ENCODE peak calls at places on chromosomes 12 and 14, in nine cellular contexts. U, W, G, K, D, L, N, S and I are unnamed samples.

GRCh38 chr12:6363330-6364036 is 11.9 kb downstream of the SCNN1A start:
- DNase-seq in U (peak), W (no peak), G (peak), K (peak), D (peak), L (no peak), N (peak), S (no peak), I (no peak)

GRCh38 chr12:106861984-106862894 is 87.8 kb downstream of the RIC8B start:
- DNase-seq in U (peak), W (peak), G (no peak), K (no peak), D (peak), L (no peak), N (no peak), S (no peak), I (peak)

GRCh38 chr12:51401020-51401419 is 9.8 kb upstream of the GALNT6 start:
- DNase-seq in U (no peak), W (no peak), G (no peak), K (no peak), D (no peak), L (no peak), N (no peak), S (no peak), I (no peak)

GRCh38 chr14:93047661-93048060 is 68.1 kb downstream of the ITPK1 start:
- DNase-seq in U (no peak), W (peak), G (no peak), K (no peak), D (no peak), L (no peak), N (no peak), S (no peak), I (no peak)

GRCh38 chr12:125983784-125984510 is 918.7 kb downstream of the AACS start:
- DNase-seq in U (no peak), W (no peak), G (no peak), K (no peak), D (peak), L (no peak), N (no peak), S (peak), I (peak)

GRCh38 chr12:130562711-130563110 is 153.4 kb downstream of the RIMBP2 start:
- DNase-seq in U (no peak), W (no peak), G (no peak), K (no peak), D (no peak), L (no peak), N (no peak), S (no peak), I (no peak)

GRCh38 chr14:27506272-27506671 is 908.4 kb upstream of the NOVA1 start:
- DNase-seq in U (no peak), W (no peak), G (peak), K (no peak), D (no peak), L (no peak), N (no peak), S (no peak), I (no peak)

GRCh38 chr14:21098134-21098891 is at the start of gene ZNF219:
- DNase-seq in U (peak), W (peak), G (peak), K (peak), D (peak), L (no peak), N (no peak), S (peak), I (no peak)

GRCh38 chr14:71855399-71856036 is 76.7 kb upstream of the RGS6 start:
- DNase-seq in U (peak), W (peak), G (peak), K (peak), D (peak), L (peak), N (peak), S (no peak), I (peak)

GRCh38 chr12:108614639-108615038 is 16.8 kb upstream of the TMEM119 start:
- DNase-seq in U (no peak), W (no peak), G (no peak), K (no peak), D (no peak), L (no peak), N (no peak), S (no peak), I (no peak)

GRCh38 chr12:124828264-124829007 is 35.2 kb downstream of the SCARB1 start:
- DNase-seq in U (peak), W (no peak), G (no peak), K (peak), D (peak), L (no peak), N (no peak), S (peak), I (peak)

GRCh38 chr12:1665366-1665765 is 25.5 kb upstream of the ADIPOR2 start:
- DNase-seq in U (no peak), W (no peak), G (no peak), K (no peak), D (no peak), L (no peak), N (no peak), S (no peak), I (no peak)

GRCh38 chr14:71521238-71521637 is 411.0 kb upstream of the RGS6 start:
- DNase-seq in U (no peak), W (no peak), G (no peak), K (no peak), D (no peak), L (no peak), N (no peak), S (no peak), I (no peak)

GRCh38 chr14:21680072-21680471 is 6.5 kb upstream of the OR4E1 start:
- DNase-seq in U (peak), W (peak), G (no peak), K (no peak), D (peak), L (no peak), N (no peak), S (no peak), I (peak)

GRCh38 chr12:51407604-51408003 is 16.4 kb upstream of the GALNT6 start:
- DNase-seq in U (no peak), W (no peak), G (no peak), K (no peak), D (no peak), L (no peak), N (no peak), S (no peak), I (no peak)

GRCh38 chr12:10301103-10301502 is 6.6 kb upstream of the KLRD1 start:
- DNase-seq in U (no peak), W (no peak), G (no peak), K (no peak), D (peak), L (no peak), N (no peak), S (no peak), I (no peak)

GRCh38 chr14:102362084-102362483 is 606 bp downstream of the CINP start:
- DNase-seq in U (no peak), W (peak), G (no peak), K (no peak), D (peak), L (no peak), N (no peak), S (no peak), I (no peak)

GRCh38 chr14:46717211-46717610 is 65.6 kb upstream of the RPL10L start:
- DNase-seq in U (no peak), W (no peak), G (no peak), K (no peak), D (peak), L (no peak), N (no peak), S (no peak), I (no peak)

GRCh38 chr12:21823581-21823980 is 49.1 kb upstream of the KCNJ8 start:
- DNase-seq in U (peak), W (peak), G (peak), K (no peak), D (peak), L (no peak), N (no peak), S (no peak), I (no peak)
- H3K4me3 ChIP-seq in U (no peak), W (no peak), G (no peak), K (no peak), D (no peak), L (no peak), N (no peak), S (no peak), I (no peak)

GRCh38 chr14:76931629-76932402 is 96.7 kb downstream of the IRF2BPL start:
- DNase-seq in U (no peak), W (no peak), G (no peak), K (no peak), D (no peak), L (no peak), N (no peak), S (no peak), I (no peak)
- H3K4me3 ChIP-seq in U (no peak), W (no peak), G (no peak), K (no peak), D (no peak), L (no peak), N (no peak), S (no peak), I (no peak)

GRCh38 chr12:68853396-68854077 is 45.6 kb downstream of the MDM2 start:
- DNase-seq in U (no peak), W (no peak), G (no peak), K (no peak), D (no peak), L (no peak), N (no peak), S (no peak), I (no peak)
- H3K4me3 ChIP-seq in U (no peak), W (no peak), G (no peak), K (no peak), D (no peak), L (no peak), N (no peak), S (no peak), I (no peak)

GRCh38 chr12:104725610-104726009 is 232.5 kb downstream of the SLC41A2 start:
- DNase-seq in U (no peak), W (no peak), G (no peak), K (no peak), D (no peak), L (no peak), N (no peak), S (no peak), I (no peak)

GRCh38 chr12:104722541-104723534 is 235.3 kb downstream of the SLC41A2 start:
- DNase-seq in U (no peak), W (no peak), G (no peak), K (no peak), D (no peak), L (no peak), N (no peak), S (no peak), I (no peak)

GRCh38 chr12:104724992-104725585 is 233.0 kb downstream of the SLC41A2 start:
- DNase-seq in U (no peak), W (no peak), G (no peak), K (no peak), D (no peak), L (no peak), N (no peak), S (no peak), I (no peak)

GRCh38 chr12:104721944-104722343 is 236.1 kb downstream of the SLC41A2 start:
- DNase-seq in U (no peak), W (no peak), G (no peak), K (no peak), D (no peak), L (no peak), N (no peak), S (no peak), I (no peak)

DNA sequence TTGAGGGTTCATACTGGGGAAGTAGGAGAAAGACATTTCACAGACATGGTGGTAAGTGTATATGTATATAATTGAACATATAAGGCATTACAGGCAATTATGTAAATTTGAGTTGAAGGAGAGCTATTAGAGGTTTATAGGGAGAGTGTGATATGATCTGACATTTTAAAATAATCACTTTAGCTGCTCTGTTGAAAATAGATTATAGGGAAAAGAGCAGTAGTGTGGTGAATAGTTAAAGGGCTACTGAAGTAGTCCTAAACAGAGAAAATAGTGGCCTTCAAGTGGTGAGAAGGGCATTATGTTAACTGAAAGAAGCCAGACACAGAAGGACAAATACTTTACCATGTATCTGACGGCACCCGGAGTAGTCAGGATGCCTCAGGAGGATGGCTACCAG is 234.2 kb downstream of the SLC41A2 start:
- DNase-seq in U (no peak), W (no peak), G (no peak), K (no peak), D (no peak), L (no peak), N (no peak), S (no peak), I (no peak)
- H3K4me3 ChIP-seq in U (no peak), W (no peak), G (no peak), K (no peak), D (no peak), L (no peak), N (no peak), S (no peak), I (no peak)

DNA sequence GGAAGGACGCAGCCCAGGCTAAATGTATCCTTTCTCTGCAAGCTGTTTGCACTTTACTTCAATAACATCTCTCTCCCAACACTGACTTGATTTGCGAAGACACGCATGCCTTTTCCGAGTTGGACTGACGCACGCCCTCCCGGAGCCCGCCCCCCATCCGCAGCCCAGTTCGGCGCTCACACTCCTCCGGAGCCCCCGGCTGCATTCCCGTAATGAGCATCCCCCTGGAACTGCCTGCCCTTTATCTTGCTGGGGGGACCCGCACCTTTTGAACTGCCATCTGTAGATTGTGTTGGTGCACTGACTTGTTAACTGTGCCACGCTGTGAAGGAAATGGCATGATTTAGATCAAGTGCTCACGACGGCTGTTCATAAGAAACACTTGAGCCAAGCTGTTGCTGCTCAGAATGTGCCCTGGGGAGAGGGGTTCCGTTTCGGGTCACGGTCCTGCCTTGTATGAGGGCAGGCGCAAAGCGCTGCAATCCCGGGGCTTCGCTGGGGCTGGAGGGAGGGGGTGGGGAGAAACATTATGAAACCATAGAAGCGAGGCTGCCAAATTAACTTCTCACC is 176.6 kb upstream of the CDKN3 start:
- DNase-seq in U (peak), W (no peak), G (no peak), K (no peak), D (no peak), L (no peak), N (no peak), S (no peak), I (no peak)
- H3K4me3 ChIP-seq in U (peak), W (peak), G (no peak), K (peak), D (peak), L (no peak), N (no peak), S (peak), I (no peak)

DNA sequence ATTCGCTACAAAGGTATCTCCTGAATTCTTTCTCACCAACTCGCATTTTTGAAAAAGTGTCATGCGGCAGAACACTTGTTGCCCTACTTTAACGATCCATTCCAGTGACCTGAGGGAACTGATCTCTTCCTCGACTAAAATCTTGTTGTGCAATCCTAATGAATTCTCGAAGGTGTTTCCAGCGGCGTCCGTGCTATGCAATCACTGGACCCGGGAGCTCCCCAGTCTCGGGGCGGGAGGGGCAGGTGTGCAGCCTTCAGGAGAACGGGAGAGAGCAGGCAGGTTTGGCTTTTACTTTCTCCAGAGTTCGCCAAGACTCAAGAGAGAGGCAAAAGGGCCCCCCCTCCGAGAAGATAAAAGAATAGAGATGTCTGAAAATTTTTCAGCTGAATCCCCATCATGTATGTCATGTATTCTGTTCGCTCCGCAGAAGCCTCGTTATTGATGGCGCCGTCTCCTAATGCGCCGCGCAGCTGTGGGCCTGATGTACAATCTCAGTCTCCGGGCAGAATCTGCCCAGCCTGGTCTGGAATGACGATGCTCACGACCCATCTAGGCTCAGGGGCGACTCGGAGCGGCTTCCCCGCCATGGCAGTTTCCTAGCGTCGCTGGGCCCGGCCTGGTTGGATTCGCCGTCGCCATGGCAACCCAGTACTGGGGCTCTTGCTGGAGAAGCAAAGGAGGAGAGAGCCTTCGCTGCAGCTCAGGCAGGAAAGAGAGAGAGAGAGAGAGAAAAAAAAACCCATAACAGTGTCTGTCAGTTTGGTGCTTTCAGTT is 38.3 kb downstream of the PLXNC1 start:
- DNase-seq in U (peak), W (peak), G (peak), K (no peak), D (peak), L (no peak), N (no peak), S (no peak), I (peak)
- H3K4me3 ChIP-seq in U (no peak), W (peak), G (no peak), K (no peak), D (peak), L (no peak), N (no peak), S (no peak), I (peak)

GRCh38 chr12:105256921-105257320 is 20.9 kb upstream of the APPL2 start:
- DNase-seq in U (no peak), W (peak), G (no peak), K (no peak), D (peak), L (no peak), N (no peak), S (no peak), I (peak)
- H3K4me3 ChIP-seq in U (no peak), W (no peak), G (no peak), K (no peak), D (no peak), L (no peak), N (no peak), S (no peak), I (no peak)